ENCODE peak calls at places on chromosomes 5 and 9, in eight cellular contexts. Q, G, C, K, P, X, J and D are unnamed samples.

GRCh38 chr9:82148849-82149544 is 160.4 kb downstream of the SPATA31D1 start:
- DNase-seq in J (peak), G (no peak), C (peak), X (peak), P (peak), Q (no peak), K (no peak), D (no peak)

GRCh38 chr5:82758881-82759280 is 318.3 kb downstream of the TMEM167A start:
- DNase-seq in X (no peak), P (no peak), C (no peak), K (no peak), G (no peak), Q (no peak), J (no peak), D (no peak)

GRCh38 chr9:14692918-14693861 is at the start of gene ZDHHC21:
- DNase-seq in X (peak), C (peak), K (peak), J (peak), P (no peak), Q (peak), G (peak), D (peak)

GRCh38 chr5:156534906-156535305 is 207.9 kb downstream of the SGCD start:
- DNase-seq in C (no peak), P (no peak), J (no peak), Q (no peak), X (no peak), K (no peak), G (no peak), D (no peak)

GRCh38 chr9:132973713-132974112 is 4.8 kb upstream of the GFI1B start:
- DNase-seq in Q (no peak), C (peak), X (peak), K (no peak), P (no peak), G (peak), J (no peak), D (peak)

GRCh38 chr5:142982821-142983200 is 212.6 kb downstream of the ARHGAP26 start:
- DNase-seq in Q (no peak), J (no peak), C (no peak), X (no peak), P (no peak), K (no peak), G (no peak), D (no peak)

GRCh38 chr9:92607088-92607487 is 62.8 kb downstream of the IPPK start:
- DNase-seq in J (no peak), X (peak), G (no peak), K (no peak), P (no peak), Q (peak), C (peak), D (no peak)

GRCh38 chr5:99644822-99645221 is 716.0 kb upstream of the CHD1 start:
- DNase-seq in Q (no peak), K (no peak), X (no peak), P (no peak), C (peak), G (no peak), J (no peak), D (no peak)

GRCh38 chr5:181246276-181247050 is 2.8 kb upstream of the RACK1 start:
- DNase-seq in J (peak), G (peak), P (peak), X (peak), C (peak), Q (peak), K (peak), D (peak)

GRCh38 chr9:99918134-99918533 is 11.7 kb downstream of the STX17 start:
- DNase-seq in P (no peak), G (no peak), K (no peak), X (no peak), J (no peak), C (no peak), Q (no peak), D (no peak)

GRCh38 chr9:129258124-129258822 is 80.2 kb upstream of the IER5L start:
- DNase-seq in Q (peak), K (peak), G (peak), C (peak), X (peak), J (peak), P (no peak), D (peak)

GRCh38 chr5:156475182-156475830 is 148.3 kb downstream of the SGCD start:
- DNase-seq in K (no peak), C (no peak), X (no peak), P (no peak), J (no peak), G (no peak), Q (no peak), D (no peak)